ENCODE peak calls at places on chromosomes 11 and 22, in five cellular contexts. M is effector memory CD4-positive, alpha-beta T cell; P is GM23248; B is stomach; W is HL-60. U is an unnamed sample.

GRCh38 chr11:64614927-64615326 is 23.9 kb downstream of the SLC22A12 start:
- DNase-seq in B (no peak), M (no peak), P (no peak), W (peak), U (no peak)

GRCh38 chr22:40620464-40621046 is 16.0 kb downstream of the MRTFA start:
- DNase-seq in P (peak), B (no peak), M (no peak), W (no peak), U (no peak)

GRCh38 chr11:36149538-36150242 is 139.5 kb downstream of the COMMD9 start:
- DNase-seq in P (peak), B (peak), M (no peak), W (peak), U (peak)

GRCh38 chr11:41316726-41317125 is 142.7 kb downstream of the LRRC4C start:
- DNase-seq in P (no peak), M (no peak), W (no peak), B (no peak), U (no peak)

GRCh38 chr11:44709281-44709562 is 17.5 kb upstream of the TSPAN18 start:
- DNase-seq in P (no peak), M (no peak), B (no peak), W (no peak), U (no peak)

GRCh38 chr11:13166036-13166435 is 111.6 kb upstream of the BMAL1 start:
- DNase-seq in P (peak), M (no peak), W (no peak), B (no peak), U (no peak)

GRCh38 chr11:47499614-47500013 is 50.7 kb upstream of the RAPSN start:
- DNase-seq in P (no peak), M (no peak), B (no peak), W (no peak), U (no peak)

GRCh38 chr22:27748355-27749168 is 53.0 kb downstream of the MN1 start:
- DNase-seq in M (no peak), W (no peak), B (no peak), P (peak), U (no peak)

GRCh38 chr11:45280449-45280848 is 5.7 kb downstream of the SYT13 start:
- DNase-seq in M (no peak), W (no peak), P (no peak), B (no peak), U (peak)

GRCh38 chr22:21710156-21710555 is 25.4 kb downstream of the YPEL1 start:
- DNase-seq in W (no peak), P (peak), B (no peak), M (no peak), U (no peak)

U was measured in activated naive CD4-positive, alpha-beta T cell treated with anti-CD3 and anti-CD28 coated beads for 36 hours.